ENCODE peak calls at places on chromosomes 12 and 14, in nine cellular contexts. C is smooth muscle cell of the brain vasculature; J is amniotic stem cell; Y is endothelial cell; O is MM.1S; V is NCI-H1105 treated with DMSO at 0.1 percent for 48 hours; S is NCI-H345; P is kidney tubule cell; Z is stimulated activated CD4-positive, alpha-beta T cell treated with anti-CD3 and anti-CD28 coated beads, Interleukin-2, amount 100 ng/mL, for 48 hours. A is an unnamed sample.

GRCh38 chr12:115108129-115109100 is 424.4 kb upstream of the TBX3 start:
- DNase-seq in C (no peak), J (no peak), Y (no peak), O (no peak), V (no peak), S (no peak), P (no peak), Z (no peak), A (no peak)

GRCh38 chr14:72516936-72517408 is 376.9 kb downstream of the DPF3 start:
- DNase-seq in C (peak), J (peak), Y (peak), O (peak), V (peak), S (peak), P (peak), Z (peak), A (peak)

GRCh38 chr14:76917158-76917596 is 91.0 kb downstream of the LRRC74A start:
- DNase-seq in C (no peak), J (peak), Y (peak), O (no peak), V (peak), S (peak), P (peak), Z (no peak), A (peak)

GRCh38 chr12:5907812-5908211 is 37.2 kb downstream of the ANO2 start:
- DNase-seq in C (no peak), J (no peak), Y (no peak), O (no peak), V (no peak), S (no peak), P (no peak), Z (no peak), A (no peak)

GRCh38 chr14:93986972-93987371 is 10.1 kb upstream of the CCDC197 start:
- DNase-seq in C (no peak), J (no peak), Y (no peak), O (no peak), V (no peak), S (no peak), P (no peak), Z (no peak), A (no peak)

GRCh38 chr14:57884175-57884574 is 18.3 kb upstream of the SLC35F4 start:
- DNase-seq in C (no peak), J (no peak), Y (no peak), O (no peak), V (peak), S (no peak), P (no peak), Z (no peak), A (peak)

GRCh38 chr12:12790956-12791355 is 5.5 kb downstream of the APOLD1 start:
- DNase-seq in C (no peak), J (no peak), Y (no peak), O (no peak), V (no peak), S (no peak), P (no peak), Z (no peak), A (no peak)

GRCh38 chr14:86363047-86363446 is 833.1 kb downstream of the FLRT2 start:
- DNase-seq in C (no peak), J (no peak), Y (no peak), O (peak), V (no peak), S (no peak), P (no peak), Z (no peak), A (no peak)

GRCh38 chr12:104226672-104227071 is 11.1 kb downstream of the TXNRD1 start:
- DNase-seq in C (no peak), J (no peak), Y (no peak), O (no peak), V (no peak), S (no peak), P (peak), Z (no peak), A (no peak)

GRCh38 chr14:101992708-101993107 is 28.3 kb downstream of the DYNC1H1 start:
- DNase-seq in C (no peak), J (no peak), Y (no peak), O (peak), V (no peak), S (no peak), P (no peak), Z (no peak), A (no peak)

GRCh38 chr12:51321882-51322281 is 2.1 kb downstream of the BIN2 start:
- DNase-seq in C (no peak), J (no peak), Y (no peak), O (no peak), V (no peak), S (no peak), P (no peak), Z (no peak), A (no peak)

GRCh38 chr12:93015970-93016751 is 87.1 kb upstream of the EEA1 start:
- DNase-seq in C (no peak), J (no peak), Y (no peak), O (no peak), V (no peak), S (no peak), P (no peak), Z (no peak), A (no peak)

GRCh38 chr12:38374751-38375150 is 58.2 kb downstream of the ALG10B start:
- DNase-seq in C (no peak), J (no peak), Y (no peak), O (no peak), V (peak), S (no peak), P (no peak), Z (no peak), A (no peak)

GRCh38 chr14:32576088-32576795 is 247.1 kb downstream of the AKAP6 start:
- DNase-seq in C (peak), J (no peak), Y (peak), O (peak), V (peak), S (peak), P (peak), Z (peak), A (peak)

GRCh38 chr14:104925941-104926609 is 1.4 kb downstream of the PLD4 start:
- DNase-seq in C (no peak), J (no peak), Y (no peak), O (peak), V (no peak), S (no peak), P (no peak), Z (no peak), A (no peak)

GRCh38 chr12:89752331-89752730 is 43.7 kb upstream of the ATP2B1 start:
- DNase-seq in C (no peak), J (no peak), Y (no peak), O (no peak), V (no peak), S (no peak), P (no peak), Z (no peak), A (no peak)

GRCh38 chr14:56202256-56202655 is 84.0 kb downstream of the PELI2 start:
- DNase-seq in C (no peak), J (no peak), Y (no peak), O (no peak), V (no peak), S (no peak), P (no peak), Z (no peak), A (no peak)

GRCh38 chr12:11763760-11764520 is 114.5 kb downstream of the ETV6 start:
- DNase-seq in C (no peak), J (no peak), Y (no peak), O (no peak), V (no peak), S (no peak), P (peak), Z (no peak), A (no peak)

GRCh38 chr12:21276826-21277225 is 57.9 kb downstream of the SLCO1A2 start:
- DNase-seq in C (no peak), J (no peak), Y (no peak), O (no peak), V (no peak), S (no peak), P (no peak), Z (no peak), A (no peak)

GRCh38 chr14:72792051-72792788 is 101.7 kb downstream of the DPF3 start:
- DNase-seq in C (no peak), J (no peak), Y (no peak), O (no peak), V (no peak), S (no peak), P (no peak), Z (no peak), A (no peak)

GRCh38 chr14:93005135-93005813 is 82.3 kb downstream of the CHGA start:
- DNase-seq in C (no peak), J (no peak), Y (no peak), O (no peak), V (no peak), S (peak), P (no peak), Z (no peak), A (no peak)

GRCh38 chr12:52815676-52816075 is 1.8 kb upstream of the KRT4 start:
- DNase-seq in C (no peak), J (no peak), Y (no peak), O (no peak), V (no peak), S (no peak), P (no peak), Z (no peak), A (no peak)

GRCh38 chr14:64725879-64726584 is 21.8 kb downstream of the PLEKHG3 start:
- DNase-seq in C (no peak), J (no peak), Y (no peak), O (no peak), V (no peak), S (no peak), P (no peak), Z (no peak), A (no peak)

GRCh38 chr14:65792208-65792905 is 379.8 kb downstream of the FUT8 start:
- DNase-seq in C (no peak), J (no peak), Y (no peak), O (no peak), V (no peak), S (no peak), P (peak), Z (no peak), A (no peak)

A was measured in RKO.